ENCODE peak calls at places on chromosomes 5 and 9, in four cellular contexts. T is CD8-positive, alpha-beta T cell; C is sigmoid colon; J is brain microvascular endothelial cell. W is an unnamed sample.

GRCh38 chr9:16484744-16485143 is 385.7 kb downstream of the BNC2 start:
- DNase-seq in T (no peak), C (no peak), J (no peak), W (no peak)

GRCh38 chr5:177087707-177088005 is 941 bp downstream of the FGFR4 start:
- DNase-seq in T (no peak), C (no peak), J (no peak), W (peak)

GRCh38 chr9:121736147-121736721 is 84.8 kb downstream of the DAB2IP start:
- DNase-seq in T (no peak), C (peak), J (no peak), W (peak)

GRCh38 chr9:77276799-77277198 is 99.5 kb downstream of the VPS13A start:
- DNase-seq in T (no peak), C (no peak), J (no peak), W (no peak)

GRCh38 chr9:87973791-87974292 is 491 bp downstream of the CDK20 start:
- DNase-seq in T (no peak), C (no peak), J (no peak), W (no peak)

GRCh38 chr5:78005021-78005785 is 229.1 kb upstream of the TBCA start:
- DNase-seq in T (no peak), C (no peak), J (peak), W (no peak)

GRCh38 chr5:56409331-56410190 is 176.4 kb upstream of the ANKRD55 start:
- DNase-seq in T (no peak), C (no peak), J (peak), W (peak)

GRCh38 chr9:133352635-133353340 is 3.5 kb downstream of the SURF1 start:
- DNase-seq in T (no peak), C (no peak), J (no peak), W (peak)

GRCh38 chr5:91848453-91848852 is 465.3 kb upstream of the ARRDC3 start:
- DNase-seq in T (no peak), C (no peak), J (peak), W (no peak)

GRCh38 chr9:130325921-130326320 is 60.4 kb downstream of the HMCN2 start:
- DNase-seq in T (no peak), C (no peak), J (no peak), W (peak)

GRCh38 chr9:95581900-95582299 is 65.1 kb upstream of the PTCH1 start:
- DNase-seq in T (no peak), C (no peak), J (no peak), W (no peak)

GRCh38 chr9:127523312-127523851 is 72.1 kb downstream of the LRSAM1 start:
- DNase-seq in T (no peak), C (no peak), J (peak), W (peak)

GRCh38 chr9:127384016-127384730 is 12.8 kb upstream of the SLC2A8 start:
- DNase-seq in T (no peak), C (peak), J (no peak), W (peak)

GRCh38 chr5:172459396-172460165 is 5.3 kb upstream of the SH3PXD2B start:
- DNase-seq in T (no peak), C (no peak), J (no peak), W (no peak)

GRCh38 chr9:629136-629535 is 212.4 kb upstream of the DMRT1 start:
- DNase-seq in T (no peak), C (peak), J (no peak), W (no peak)

GRCh38 chr9:108434502-108434901 is 421.3 kb downstream of the ACTL7B start:
- DNase-seq in T (no peak), C (no peak), J (no peak), W (no peak)

DNA sequence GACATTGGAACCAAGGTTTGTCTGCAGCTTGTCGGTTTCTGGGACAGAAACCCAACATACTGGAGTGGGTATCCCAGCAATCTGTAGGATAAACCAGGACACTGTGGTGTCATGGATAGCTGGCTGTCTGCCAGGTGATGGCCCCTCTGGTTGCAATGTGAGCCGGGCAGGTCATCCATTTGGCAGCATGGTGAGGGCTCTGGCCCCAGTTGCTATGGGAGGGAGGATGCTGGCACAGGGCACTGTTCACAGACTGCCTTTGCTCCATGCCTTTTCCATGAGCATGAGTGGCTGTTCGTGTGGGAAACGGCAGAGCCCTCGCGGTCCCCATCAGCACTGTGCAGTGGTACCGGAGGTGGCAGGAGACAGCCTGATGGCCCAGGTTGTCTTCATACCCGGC is 6.4 kb downstream of the S1PR3 start:
- DNase-seq in T (no peak), C (no peak), J (no peak), W (no peak)
- H3K27ac ChIP-seq in T (no peak), C (peak), J (no peak), W (no peak)

GRCh38 chr5:149837680-149838269 is 106.8 kb downstream of the PDE6A start:
- DNase-seq in T (no peak), C (no peak), J (peak), W (peak)
- TF ChIP-seq CTCF in T (no peak), C (no peak), J (peak), W (peak)

GRCh38 chr5:132853790-132854189 is 12.5 kb downstream of the GDF9 start:
- DNase-seq in T (no peak), C (no peak), J (no peak), W (peak)
- H3K27ac ChIP-seq in T (no peak), C (no peak), J (no peak), W (no peak)

GRCh38 chr5:6348476-6349000 is 29.8 kb downstream of the MED10 start:
- DNase-seq in T (no peak), C (no peak), J (no peak), W (no peak)
- TF ChIP-seq CTCF in T (no peak), C (no peak), J (no peak), W (no peak)

DNA sequence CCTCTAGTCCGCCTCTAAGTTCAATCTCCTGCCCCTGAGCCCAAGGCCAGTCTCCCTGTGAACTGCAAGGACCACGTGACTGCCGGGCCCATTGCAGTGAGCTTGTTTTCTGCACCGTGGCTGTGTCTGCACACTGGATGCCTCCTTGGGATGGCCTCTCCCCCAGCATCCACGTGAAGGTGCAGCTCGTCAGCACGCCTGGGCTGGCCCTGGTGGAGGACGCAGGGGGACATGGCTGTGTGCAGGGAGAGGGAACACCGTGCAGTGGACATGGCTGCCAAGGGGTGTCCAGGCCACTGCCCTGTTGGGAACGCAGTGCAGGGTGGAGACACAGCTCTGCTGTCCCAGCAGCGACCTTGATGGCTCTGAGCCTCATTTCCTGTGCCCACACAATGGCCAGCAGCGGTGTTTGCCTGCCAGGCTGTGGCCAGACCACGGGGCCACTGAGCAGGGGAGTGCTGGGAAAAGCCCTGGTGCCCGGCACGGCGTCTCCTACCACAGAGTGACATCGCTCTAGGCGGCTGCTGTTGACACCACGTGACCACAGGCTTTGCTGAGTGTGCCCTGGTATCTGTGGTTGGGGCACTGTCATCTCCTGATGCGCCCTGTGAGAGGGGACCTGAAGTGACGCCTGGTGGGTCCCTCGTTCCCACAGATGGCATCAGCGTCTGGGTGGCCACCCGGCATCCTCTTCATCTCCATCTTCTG is 26.9 kb upstream of the EXOC3 start:
- DNase-seq in T (no peak), C (peak), J (no peak), W (peak)
- H3K27ac ChIP-seq in T (no peak), C (no peak), J (no peak), W (no peak)

GRCh38 chr9:137312852-137313325 is 10.8 kb upstream of the NRARP start:
- DNase-seq in T (no peak), C (peak), J (no peak), W (peak)

GRCh38 chr9:137309368-137310189 is 7.5 kb upstream of the NRARP start:
- DNase-seq in T (no peak), C (no peak), J (no peak), W (peak)

GRCh38 chr9:137310190-137311052 is 8.3 kb upstream of the NRARP start:
- DNase-seq in T (no peak), C (no peak), J (no peak), W (peak)

GRCh38 chr9:137311971-137312851 is 10.1 kb upstream of the NRARP start:
- DNase-seq in T (no peak), C (no peak), J (no peak), W (peak)

GRCh38 chr9:137311171-137311970 is 9.3 kb upstream of the NRARP start:
- DNase-seq in T (no peak), C (no peak), J (peak), W (peak)
- TF ChIP-seq CTCF in T (no peak), C (no peak), J (no peak), W (no peak)

DNA sequence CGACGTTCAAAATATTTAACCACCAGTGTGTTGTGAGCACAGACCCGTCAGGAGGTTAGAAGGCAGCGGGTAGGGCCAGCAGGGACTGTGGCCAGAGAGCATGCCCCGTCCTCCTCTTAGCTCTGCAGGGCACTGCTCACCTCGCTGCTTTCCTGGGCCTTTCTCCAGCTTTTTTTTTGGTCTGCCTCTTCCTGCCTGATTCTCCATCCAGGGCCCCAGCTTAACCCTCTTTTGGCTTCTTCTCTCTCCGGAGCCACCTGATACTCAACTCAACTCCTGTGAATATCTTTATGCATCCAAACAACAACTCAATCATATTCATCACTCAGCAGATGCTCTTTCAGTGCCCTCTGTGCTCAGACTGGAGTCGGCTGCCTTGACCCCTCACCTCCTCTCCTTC is 44.0 kb downstream of the TMOD1 start:
- DNase-seq in T (no peak), C (no peak), J (no peak), W (no peak)
- H3K27ac ChIP-seq in T (no peak), C (no peak), J (no peak), W (no peak)

GRCh38 chr9:114784721-114785253 is 21.1 kb downstream of the TNFSF15 start:
- DNase-seq in T (no peak), C (no peak), J (no peak), W (no peak)
- TF ChIP-seq CTCF in T (no peak), C (no peak), J (no peak), W (no peak)

DNA sequence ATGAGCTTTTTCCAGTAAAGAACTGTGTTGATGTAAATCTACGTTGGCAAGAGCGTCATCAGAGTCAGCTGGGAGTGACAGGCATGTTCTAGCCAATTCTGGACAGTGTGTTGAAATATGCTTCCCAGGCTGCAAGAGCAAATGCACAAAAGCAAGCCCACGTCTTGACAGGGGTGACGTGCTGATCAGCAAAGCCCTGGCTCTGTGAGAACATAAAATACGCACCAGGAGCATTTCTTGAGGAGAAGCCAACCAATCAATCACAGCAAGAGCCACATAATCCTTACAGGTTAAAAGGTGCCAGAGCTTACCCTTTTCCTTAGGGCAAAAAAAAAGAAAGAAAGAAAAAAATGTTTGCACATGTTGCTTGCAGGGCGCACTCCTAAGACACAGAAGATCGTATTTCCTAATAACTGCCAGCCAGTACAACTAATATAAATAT is 148.1 kb downstream of the PDE4D start:
- DNase-seq in T (no peak), C (peak), J (peak), W (no peak)
- H3K27ac ChIP-seq in T (no peak), C (peak), J (peak), W (peak)